ENCODE peak calls at places on chromosome 3, in four cellular contexts. W is H1, F is K562, X is T47D. D is an unnamed sample.

GRCh38 chr3:58082047-58082446 is 73.8 kb downstream of the FLNB start:
- DNase-seq in W (no peak), F (peak; percentile 67), X (no peak), D (no peak)

GRCh38 chr3:34808287-34808686 is 831.0 kb upstream of the ARPP21 start:
- DNase-seq in W (no peak), F (no peak), X (no peak), D (no peak)

GRCh38 chr3:151316267-151316991 is at the start of gene GPR87:
- DNase-seq in W (no peak), F (no peak), X (peak; percentile 69), D (no peak)

GRCh38 chr3:105444725-105445124 is 78.0 kb downstream of the ALCAM start:
- DNase-seq in W (no peak), F (no peak), X (no peak), D (no peak)

GRCh38 chr3:143171656-143172055 is 52.1 kb downstream of the CHST2 start:
- DNase-seq in W (no peak), F (no peak), X (no peak), D (no peak)

GRCh38 chr3:125593991-125594574 is 1.2 kb downstream of the OSBPL11 start:
- DNase-seq in W (peak; percentile 19), F (peak; percentile 14), X (peak; percentile 38), D (no peak)

GRCh38 chr3:31880020-31880419 is 101.0 kb downstream of the OSBPL10 start:
- DNase-seq in W (no peak), F (no peak), X (peak; percentile 29), D (peak; percentile 11)

GRCh38 chr3:14861451-14862302 is 42.9 kb downstream of the FGD5 start:
- DNase-seq in W (no peak), F (no peak), X (peak; percentile 37), D (no peak)

GRCh38 chr3:139309046-139309660 is 34.7 kb upstream of the MRPS22 start:
- DNase-seq in W (no peak), F (peak; percentile 57), X (no peak), D (no peak)

GRCh38 chr3:36893137-36893557 is 51.7 kb downstream of the TRANK1 start:
- DNase-seq in W (peak; percentile 22), F (peak; percentile 60), X (no peak), D (no peak)

GRCh38 chr3:12909710-12910109 is 68.3 kb upstream of the RPL32 start:
- DNase-seq in W (no peak), F (no peak), X (no peak), D (no peak)

GRCh38 chr3:175186511-175186910 is 327.4 kb downstream of the NAALADL2 start:
- DNase-seq in W (no peak), F (no peak), X (no peak), D (no peak)

GRCh38 chr3:157920804-157921203 is 185.4 kb downstream of the SHOX2 start:
- DNase-seq in W (no peak), F (no peak), X (no peak), D (no peak)

GRCh38 chr3:124826703-124827102 is 60.5 kb downstream of the ITGB5 start:
- DNase-seq in W (no peak), F (no peak), X (no peak), D (no peak)

GRCh38 chr3:44954962-44955361 is 21.0 kb downstream of the ZDHHC3 start:
- DNase-seq in W (no peak), F (peak; percentile 27), X (no peak), D (peak; percentile 55)

DNA sequence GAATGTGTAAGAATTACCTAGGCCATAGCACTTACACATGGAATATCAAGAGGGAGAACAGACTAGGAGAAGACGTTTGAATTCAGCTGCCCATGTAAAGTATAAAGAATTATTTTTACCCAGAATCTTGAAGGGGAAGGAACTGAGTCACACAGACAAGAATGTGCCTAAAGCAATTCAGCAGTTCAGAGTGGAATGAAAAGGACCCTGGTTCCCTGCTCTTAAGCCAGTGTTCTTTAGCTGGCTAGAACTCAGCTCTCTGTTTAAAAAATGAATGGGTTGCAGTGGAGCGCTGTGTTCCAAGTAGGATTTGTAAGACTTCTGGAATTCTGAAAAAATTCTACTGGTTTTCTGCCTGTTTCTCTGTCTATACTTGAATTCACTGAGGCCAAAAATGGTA is 440.2 kb downstream of the LPP start:
- DNase-seq in W (no peak), F (no peak), X (no peak), D (no peak)
- TF ChIP-seq JUND in W (no peak), F (no peak), X (no peak), D (no peak)

DNA sequence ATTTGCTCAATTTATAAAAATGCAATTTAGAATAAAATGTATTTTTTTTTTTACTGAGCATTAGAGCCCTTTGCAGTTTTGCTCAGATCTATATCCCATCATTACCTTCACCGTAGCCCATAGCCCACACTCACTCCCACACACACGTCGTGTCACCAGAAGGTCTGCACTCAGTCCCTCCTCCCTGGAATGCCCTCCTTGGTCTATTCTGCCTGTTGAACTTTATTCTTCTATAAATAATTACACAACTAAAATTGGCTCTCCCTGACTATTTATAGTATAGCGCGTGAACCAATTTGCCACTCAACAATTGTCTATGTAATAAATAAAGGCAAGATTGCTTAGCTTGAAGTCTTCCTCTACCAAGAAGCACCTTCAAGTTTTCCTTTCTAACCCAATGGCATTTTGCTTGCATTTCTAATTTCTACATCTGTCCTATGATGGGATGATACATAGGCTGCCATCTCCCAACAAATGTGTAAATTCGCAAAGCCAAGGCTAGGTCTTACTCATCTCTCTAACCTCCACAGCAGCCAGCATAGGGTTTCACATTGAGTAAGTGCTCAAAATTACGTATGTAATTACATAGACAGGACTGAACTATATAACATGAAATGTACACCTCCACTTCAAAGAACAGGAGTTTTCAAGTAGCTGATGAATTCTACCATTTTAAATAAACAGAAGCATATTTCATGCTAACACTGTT is 172.0 kb upstream of the HES1 start:
- DNase-seq in W (no peak), F (no peak), X (no peak), D (no peak)
- TF ChIP-seq JUND in W (no peak), F (no peak), X (no peak), D (no peak)

DNA sequence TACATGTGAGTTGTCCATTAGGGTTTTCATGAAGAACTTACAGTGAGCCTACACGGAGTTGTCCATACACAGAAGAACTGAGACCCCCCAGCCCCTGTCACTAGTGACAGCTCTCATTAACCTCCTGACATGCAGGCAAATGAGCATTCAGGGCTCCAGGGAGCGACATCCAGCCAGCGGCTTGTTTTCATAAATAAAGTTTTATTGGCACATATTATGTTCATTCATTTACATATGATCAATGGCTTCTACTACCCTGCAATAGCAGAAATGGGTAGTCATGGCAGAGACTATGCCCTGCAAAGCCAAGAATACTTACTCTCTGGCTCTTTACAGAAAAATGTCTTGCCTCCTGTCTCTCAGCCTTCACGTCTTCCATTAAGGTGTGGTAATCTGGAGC is 553.5 kb downstream of the EDEM1 start:
- DNase-seq in W (no peak), F (no peak), X (no peak), D (no peak)
- TF ChIP-seq JUND in W (no peak), F (no peak), X (no peak), D (no peak)

GRCh38 chr3:169661567-169662214 is 1.8 kb downstream of the MECOM start:
- DNase-seq in W (peak; percentile 68), F (no peak), X (peak; percentile 91), D (no peak)
- TF ChIP-seq JUND in W (no peak), F (no peak), X (no peak), D (no peak)

GRCh38 chr3:78665776-78666457 is 1101.9 kb downstream of the ROBO1 start:
- DNase-seq in W (no peak), F (no peak), X (no peak), D (no peak)

GRCh38 chr3:78660958-78661357 is 1106.8 kb downstream of the ROBO1 start:
- DNase-seq in W (no peak), F (no peak), X (no peak), D (no peak)

GRCh38 chr3:78668302-78668701 is 1099.5 kb downstream of the ROBO1 start:
- DNase-seq in W (no peak), F (no peak), X (no peak), D (peak; percentile 45)

GRCh38 chr3:78670087-78670486 is 1097.7 kb downstream of the ROBO1 start:
- DNase-seq in W (no peak), F (no peak), X (no peak), D (no peak)

DNA sequence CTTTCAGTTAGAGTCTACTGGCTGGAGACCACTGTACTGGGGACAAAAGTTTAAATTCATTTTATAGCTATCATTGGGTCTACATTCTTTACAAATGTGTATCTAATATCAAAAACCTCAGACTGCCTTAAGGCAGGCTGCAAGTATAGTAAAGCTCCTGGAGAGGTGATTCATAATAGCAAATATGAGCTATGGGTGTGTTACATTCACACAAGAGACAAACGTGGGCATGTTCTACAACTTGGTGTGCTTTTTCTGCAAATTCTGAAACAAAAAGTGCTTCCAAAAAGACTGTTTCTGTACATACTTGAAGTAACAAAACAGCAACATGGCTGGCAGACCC is 1101.4 kb downstream of the ROBO1 start:
- DNase-seq in W (no peak), F (no peak), X (no peak), D (no peak)
- TF ChIP-seq JUND in W (no peak), F (no peak), X (no peak), D (no peak)

GRCh38 chr3:38250198-38250597 is 15.4 kb upstream of the SLC22A13 start:
- DNase-seq in W (no peak), F (no peak), X (no peak), D (peak; percentile 57)

GRCh38 chr3:38245930-38246329 is 19.7 kb upstream of the SLC22A13 start:
- DNase-seq in W (no peak), F (no peak), X (no peak), D (no peak)

GRCh38 chr3:38251197-38251596 is 14.4 kb upstream of the SLC22A13 start:
- DNase-seq in W (no peak), F (no peak), X (no peak), D (no peak)

GRCh38 chr3:38247366-38248035 is 18.1 kb upstream of the SLC22A13 start:
- DNase-seq in W (no peak), F (no peak), X (peak; percentile 66), D (peak; percentile 6)
- TF ChIP-seq JUND in W (no peak), F (no peak), X (no peak), D (no peak)

DNA sequence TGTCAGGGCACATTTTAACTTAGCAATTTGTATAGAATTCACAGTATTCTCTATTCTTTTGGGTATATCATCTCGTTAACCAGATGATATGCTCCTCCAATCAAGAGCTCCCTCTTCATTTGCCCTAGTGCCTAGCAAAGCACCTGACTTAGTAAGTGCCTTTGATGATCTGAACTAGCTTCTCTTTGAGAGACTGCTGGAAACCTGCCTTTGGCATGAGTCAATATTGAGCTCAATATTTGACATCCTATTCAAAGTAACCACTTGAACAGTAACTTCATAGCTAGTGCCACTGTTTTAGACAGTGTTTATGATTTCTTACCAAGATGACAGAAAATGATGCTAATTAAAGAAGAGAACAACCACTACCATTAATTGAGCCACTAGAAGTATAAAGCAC is 696.3 kb upstream of the UBE2E2 start:
- DNase-seq in W (no peak), F (no peak), X (no peak), D (no peak)
- TF ChIP-seq JUND in W (no peak), F (no peak), X (no peak), D (no peak)

GRCh38 chr3:160065282-160065681 is 76.6 kb downstream of the IL12A start:
- DNase-seq in W (no peak), F (no peak), X (no peak), D (no peak)
- TF ChIP-seq JUND in W (no peak), F (no peak), X (no peak), D (no peak)